ENCODE peak calls at places on chromosome 15, in four cellular contexts. One of them, this sample, is unnamed.

GRCh38 chr15:23069496-23070166 is 30.3 kb upstream of the TUBGCP5 start:
- DNase-seq in tibial artery: no peak
- DNase-seq in foreskin keratinocyte: no peak
- DNase-seq in AG08396: no peak
- DNase-seq in this sample: no peak

GRCh38 chr15:38320181-38320580 is 67.5 kb downstream of the SPRED1 start:
- DNase-seq in tibial artery: no peak
- DNase-seq in AG08396: peak; percentile 3
- DNase-seq in foreskin keratinocyte: no peak
- DNase-seq in this sample: no peak

GRCh38 chr15:97235285-97235985 is 725.1 kb upstream of the ARRDC4 start:
- DNase-seq in foreskin keratinocyte: peak; percentile 26
- DNase-seq in tibial artery: no peak
- DNase-seq in AG08396: peak; percentile 69
- DNase-seq in this sample: peak; percentile 93

GRCh38 chr15:88249220-88249619 is 7.3 kb downstream of the NTRK3 start:
- DNase-seq in AG08396: no peak
- DNase-seq in foreskin keratinocyte: no peak
- DNase-seq in tibial artery: peak; percentile 94
- DNase-seq in this sample: no peak

GRCh38 chr15:62391565-62392262 is 226.6 kb upstream of the C2CD4B start:
- DNase-seq in tibial artery: peak; percentile 77
- DNase-seq in foreskin keratinocyte: peak; percentile 58
- DNase-seq in AG08396: peak; percentile 78
- DNase-seq in this sample: peak; percentile 55

GRCh38 chr15:55694652-55695150 is 48.3 kb downstream of the PRTG start:
- DNase-seq in foreskin keratinocyte: no peak
- DNase-seq in AG08396: no peak
- DNase-seq in tibial artery: no peak
- DNase-seq in this sample: peak; percentile 20

GRCh38 chr15:76084263-76084662 is 24.5 kb downstream of the TMEM266 start:
- DNase-seq in foreskin keratinocyte: no peak
- DNase-seq in AG08396: no peak
- DNase-seq in tibial artery: no peak
- DNase-seq in this sample: no peak

GRCh38 chr15:64809649-64810498 is 15.6 kb downstream of the PIF1 start:
- DNase-seq in AG08396: peak; percentile 89
- DNase-seq in foreskin keratinocyte: peak; percentile 66
- DNase-seq in tibial artery: peak; percentile 87
- DNase-seq in this sample: peak; percentile 82

GRCh38 chr15:83970290-83970890 is 265.2 kb upstream of the GOLGA6L4 start:
- DNase-seq in AG08396: no peak
- DNase-seq in foreskin keratinocyte: no peak
- DNase-seq in tibial artery: no peak
- DNase-seq in this sample: no peak

GRCh38 chr15:99250494-99251435 is 516 bp upstream of the LRRC28 start:
- DNase-seq in foreskin keratinocyte: peak; percentile 97
- DNase-seq in AG08396: peak; percentile 98
- DNase-seq in tibial artery: peak; percentile 99
- DNase-seq in this sample: peak; percentile 99

GRCh38 chr15:40258544-40258943 is 19.7 kb downstream of the PAK6 start:
- DNase-seq in tibial artery: no peak
- DNase-seq in foreskin keratinocyte: no peak
- DNase-seq in AG08396: no peak
- DNase-seq in this sample: no peak

GRCh38 chr15:87322845-87323244 is 933.7 kb downstream of the NTRK3 start:
- DNase-seq in foreskin keratinocyte: no peak
- DNase-seq in tibial artery: no peak
- DNase-seq in AG08396: no peak
- DNase-seq in this sample: no peak

GRCh38 chr15:98524838-98525540 is 123.3 kb upstream of the IGF1R start:
- DNase-seq in AG08396: no peak
- DNase-seq in tibial artery: no peak
- DNase-seq in foreskin keratinocyte: no peak
- DNase-seq in this sample: no peak

GRCh38 chr15:68289621-68290352 is 12.2 kb downstream of the FEM1B start:
- DNase-seq in tibial artery: no peak
- DNase-seq in foreskin keratinocyte: no peak
- DNase-seq in AG08396: no peak
- DNase-seq in this sample: no peak

GRCh38 chr15:86855307-86855706 is 775.6 kb downstream of the AGBL1 start:
- DNase-seq in AG08396: no peak
- DNase-seq in foreskin keratinocyte: no peak
- DNase-seq in tibial artery: no peak
- DNase-seq in this sample: no peak

GRCh38 chr15:42385206-42385979 is 26.1 kb downstream of the CAPN3 start:
- DNase-seq in foreskin keratinocyte: peak; percentile 14
- DNase-seq in AG08396: peak; percentile 52
- DNase-seq in tibial artery: no peak
- DNase-seq in this sample: peak; percentile 67

GRCh38 chr15:37921527-37922385 is 12.7 kb upstream of the TMCO5A start:
- DNase-seq in tibial artery: no peak
- DNase-seq in foreskin keratinocyte: peak; percentile 47
- DNase-seq in AG08396: no peak
- DNase-seq in this sample: no peak

GRCh38 chr15:39213385-39213840 is 367.5 kb upstream of the THBS1 start:
- DNase-seq in tibial artery: no peak
- DNase-seq in AG08396: peak; percentile 68
- DNase-seq in foreskin keratinocyte: peak; percentile 100
- DNase-seq in this sample: peak; percentile 51

This sample was measured in A673.